ENCODE peak calls at places on chromosomes 2 and 18, in five cellular contexts. K is GM12878, R is HepG2, J is A549, L is K562. G is an unnamed sample.

GRCh38 chr2:238741277-238741676 is 106.6 kb upstream of the TWIST2 start:
- DNase-seq in K (no peak), J (no peak), R (no peak), L (no peak), G (no peak)

GRCh38 chr2:111200333-111200879 is 79.7 kb downstream of the BCL2L11 start:
- DNase-seq in K (no peak), L (no peak), R (no peak), J (no peak), G (no peak)

GRCh38 chr2:47984041-47984440 is 77.7 kb upstream of the FBXO11 start:
- DNase-seq in R (no peak), J (no peak), K (no peak), L (peak; percentile 16), G (no peak)

GRCh38 chr18:3305354-3305762 is 43.4 kb downstream of the MYL12B start:
- DNase-seq in L (peak; percentile 60), R (no peak), J (no peak), K (no peak), G (no peak)

GRCh38 chr2:190407662-190408537 is at the start of gene MFSD6:
- DNase-seq in J (peak; percentile 32), K (no peak), R (no peak), L (peak; percentile 47), G (peak; percentile 76)

GRCh38 chr2:24399434-24400206 is 39.3 kb upstream of the ITSN2 start:
- DNase-seq in J (no peak), R (peak; percentile 45), K (no peak), L (no peak), G (no peak)

GRCh38 chr18:56000041-56000440 is 412.0 kb upstream of the TCF4 start:
- DNase-seq in J (no peak), L (no peak), K (no peak), R (no peak), G (no peak)

GRCh38 chr2:675982-676646 is 1.1 kb downstream of the TMEM18 start:
- DNase-seq in R (peak; percentile 39), L (peak; percentile 65), J (peak; percentile 50), K (no peak), G (peak; percentile 66)

GRCh38 chr2:212912445-212913103 is 238.8 kb downstream of the IKZF2 start:
- DNase-seq in L (no peak), J (peak; percentile 4), R (peak; percentile 18), K (no peak), G (no peak)

GRCh38 chr2:149307014-149307413 is 23.4 kb upstream of the LYPD6 start:
- DNase-seq in R (no peak), J (no peak), L (no peak), K (no peak), G (no peak)

GRCh38 chr18:46917808-46918600 is 602 bp downstream of the KATNAL2 start:
- DNase-seq in J (no peak), K (no peak), L (peak; percentile 78), R (no peak), G (peak; percentile 57)

GRCh38 chr2:217889656-217890055 is 113.1 kb downstream of the TNS1 start:
- DNase-seq in K (no peak), R (no peak), J (no peak), L (no peak), G (no peak)

GRCh38 chr18:1047406-1047805 is 142.7 kb downstream of the ADCYAP1 start:
- DNase-seq in R (no peak), K (no peak), J (no peak), L (no peak), G (no peak)

GRCh38 chr2:9941196-9941995 is 10.1 kb upstream of the GRHL1 start:
- DNase-seq in L (peak; percentile 52), K (no peak), J (no peak), R (peak; percentile 84), G (peak; percentile 50)

GRCh38 chr18:77127769-77128671 is 4.6 kb downstream of the MBP start:
- DNase-seq in K (peak; percentile 95), J (no peak), R (no peak), L (no peak), G (no peak)

GRCh38 chr2:224884188-224884587 is 158.1 kb downstream of the DOCK10 start:
- DNase-seq in K (no peak), J (no peak), L (no peak), R (no peak), G (no peak)
- TF ChIP-seq HDAC2 in K (no peak), J (no peak), L (no peak), R (no peak), G (no peak)

GRCh38 chr2:85767803-85768665 is 14.2 kb downstream of the ATOH8 start:
- DNase-seq in R (no peak), J (no peak), L (no peak), K (no peak), G (no peak)

GRCh38 chr2:85763831-85764230 is 10.0 kb downstream of the ATOH8 start:
- DNase-seq in R (no peak), K (no peak), L (no peak), J (no peak), G (no peak)

GRCh38 chr2:85766214-85766613 is 12.4 kb downstream of the ATOH8 start:
- DNase-seq in J (no peak), R (no peak), K (no peak), L (no peak), G (no peak)

GRCh38 chr2:85763132-85763531 is 9.3 kb downstream of the ATOH8 start:
- DNase-seq in L (no peak), R (no peak), J (no peak), K (no peak), G (no peak)

DNA sequence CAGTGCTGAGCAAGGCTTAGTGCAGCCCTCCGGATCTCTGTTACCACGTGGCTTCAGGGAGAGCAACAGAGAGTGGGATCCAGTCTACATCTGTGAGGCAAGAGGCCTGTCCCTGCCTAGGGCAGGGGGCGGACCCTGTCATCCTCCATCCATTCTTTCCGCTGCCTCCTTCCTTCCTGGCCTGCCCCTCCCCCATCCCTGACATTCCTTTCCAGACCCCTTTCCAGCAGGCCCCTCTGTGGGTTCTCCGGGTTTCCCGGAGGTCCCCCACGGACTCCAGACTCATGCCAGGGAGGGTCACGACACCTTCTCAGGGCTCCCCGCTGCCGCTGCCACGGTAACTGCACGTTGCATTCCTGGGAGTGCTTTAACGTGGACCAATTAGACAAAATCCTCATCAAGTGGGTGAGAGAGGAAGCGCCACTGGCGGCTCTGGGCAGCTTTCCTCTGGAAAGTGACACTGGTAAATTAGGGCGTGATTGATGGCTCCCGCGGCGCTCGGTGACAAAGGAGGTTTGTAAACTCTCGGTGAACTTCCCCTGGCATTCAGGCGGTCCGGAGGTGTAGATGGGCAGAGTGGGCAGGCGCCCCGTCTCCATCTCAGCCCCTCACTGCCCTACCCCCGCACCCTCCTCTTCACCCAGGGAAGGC is 11.4 kb downstream of the ATOH8 start:
- DNase-seq in R (no peak), J (no peak), K (no peak), L (no peak), G (no peak)
- TF ChIP-seq HDAC2 in R (no peak), J (no peak), K (no peak), L (no peak), G (peak; percentile 57)

GRCh38 chr2:86513948-86514660 is 49.1 kb downstream of the CHMP3 start:
- DNase-seq in R (no peak), K (no peak), J (no peak), L (no peak), G (no peak)

GRCh38 chr2:86510436-86510933 is 52.8 kb downstream of the CHMP3 start:
- DNase-seq in K (no peak), J (no peak), R (no peak), L (no peak), G (no peak)

GRCh38 chr2:86507600-86507999 is 55.6 kb downstream of the CHMP3 start:
- DNase-seq in L (no peak), J (no peak), R (no peak), K (no peak), G (no peak)

GRCh38 chr2:86512922-86513321 is 50.3 kb downstream of the CHMP3 start:
- DNase-seq in R (no peak), K (no peak), L (no peak), J (no peak), G (no peak)

DNA sequence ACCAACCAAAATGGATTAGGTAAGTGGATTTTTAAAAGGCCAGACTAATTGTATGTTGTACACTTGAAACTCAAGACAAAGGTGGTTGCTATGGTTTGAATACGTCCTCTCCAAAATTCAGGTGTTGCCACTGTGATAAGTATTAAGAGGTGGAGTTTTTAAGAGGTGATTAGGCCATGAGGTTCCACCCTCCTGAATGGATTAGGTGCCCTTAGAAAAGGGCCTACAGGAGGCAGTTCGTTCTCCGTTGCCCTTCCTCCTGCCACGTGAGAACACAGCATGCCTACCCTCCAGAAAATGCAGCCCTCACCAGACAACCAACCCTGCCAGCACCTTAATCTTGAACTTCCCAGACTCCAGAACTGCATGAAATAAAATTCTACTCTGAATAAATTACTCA is 51.2 kb downstream of the CHMP3 start:
- DNase-seq in K (no peak), L (no peak), J (no peak), R (no peak), G (no peak)
- TF ChIP-seq HDAC2 in K (no peak), L (no peak), J (no peak), R (no peak), G (no peak)

DNA sequence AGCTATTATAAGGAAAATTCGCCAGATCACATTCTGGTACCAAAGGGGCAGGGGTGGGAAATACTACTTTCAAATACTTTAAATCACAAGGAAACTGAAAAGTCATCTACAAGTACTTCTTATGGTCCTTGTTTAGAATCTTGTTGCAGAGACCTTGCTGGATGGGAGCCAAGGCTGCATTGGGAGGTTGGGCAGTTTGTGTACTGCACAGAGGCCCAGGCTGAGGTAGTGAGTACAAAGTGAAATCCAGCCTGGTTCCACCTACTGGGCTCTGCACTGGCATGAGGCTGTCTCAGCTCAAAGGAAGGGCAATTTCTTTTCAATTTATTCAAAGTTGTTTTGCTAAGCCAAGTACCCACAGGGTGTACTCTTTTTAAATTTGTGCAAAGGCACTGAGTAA is 140.3 kb upstream of the DLX2 start:
- DNase-seq in L (no peak), K (no peak), R (no peak), J (no peak), G (no peak)
- TF ChIP-seq HDAC2 in L (no peak), K (no peak), R (no peak), J (no peak), G (no peak)

DNA sequence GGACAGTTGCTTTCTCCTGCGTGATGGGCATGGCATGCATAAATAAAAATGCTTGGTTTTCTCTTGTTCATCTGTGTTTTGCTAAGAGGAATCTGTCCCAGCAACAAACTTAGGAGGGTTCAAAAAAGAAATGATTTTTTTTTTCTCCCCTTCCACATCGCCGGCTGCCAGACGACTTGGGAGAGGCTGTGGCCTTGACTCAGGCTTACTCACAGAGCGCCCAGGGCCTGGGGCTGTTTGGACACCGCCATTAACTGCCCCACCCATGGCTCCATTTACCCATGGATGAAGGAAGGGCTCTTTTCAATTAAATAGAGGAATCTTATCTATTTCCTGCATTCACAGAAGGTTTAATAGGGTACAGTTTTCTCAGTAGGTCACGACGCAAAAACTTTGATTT is 22.3 kb upstream of the SERPINB5 start:
- DNase-seq in J (peak; percentile 28), K (no peak), R (no peak), L (no peak), G (no peak)
- TF ChIP-seq HDAC2 in J (no peak), K (no peak), R (no peak), L (no peak), G (no peak)

DNA sequence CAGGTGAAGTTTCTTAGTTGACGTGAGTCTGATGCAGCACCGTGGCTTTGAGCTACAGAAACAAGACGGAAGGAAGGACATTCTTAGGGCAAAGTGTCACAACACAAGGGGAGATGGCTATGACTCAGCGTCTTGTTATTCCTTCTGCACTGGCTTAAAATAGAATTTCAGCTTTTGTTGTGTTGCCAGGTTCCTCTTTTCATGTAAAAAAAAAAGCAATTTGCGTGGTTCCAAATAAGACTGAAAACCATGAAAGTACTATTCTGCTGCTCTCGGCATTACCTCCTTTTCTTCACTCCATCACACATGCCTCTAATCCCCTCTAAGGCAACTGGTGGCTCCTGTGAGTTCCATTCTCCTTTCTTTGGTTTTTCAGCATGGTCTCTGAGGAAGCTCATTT is 150.1 kb downstream of the ANTXR1 start:
- DNase-seq in J (peak; percentile 67), K (peak; percentile 53), R (no peak), L (peak; percentile 42), G (no peak)
- TF ChIP-seq HDAC2 in J (no peak), K (no peak), R (no peak), L (no peak), G (no peak)